ENCODE peak calls at places on chromosome 12, in ten cellular contexts. F, X, L, Q, N, M, T, Z, K and A are unnamed samples.

GRCh38 chr12:74441872-74442271 is 95.8 kb upstream of the ATXN7L3B start:
- DNase-seq in F (no peak), X (no peak), L (no peak), Q (no peak), N (no peak), M (no peak), T (no peak), Z (no peak), K (no peak), A (no peak)

GRCh38 chr12:117444781-117445180 is 83.4 kb upstream of the NOS1 start:
- DNase-seq in F (no peak), X (no peak), L (no peak), Q (no peak), N (no peak), M (no peak), T (no peak), Z (no peak), K (no peak), A (no peak)

GRCh38 chr12:94571556-94571955 is 78.8 kb downstream of the TMCC3 start:
- DNase-seq in F (no peak), X (no peak), L (no peak), Q (no peak), N (no peak), M (no peak), T (no peak), Z (no peak), K (no peak), A (no peak)

GRCh38 chr12:71447691-71448660 is 8.4 kb downstream of the LGR5 start:
- DNase-seq in F (no peak), X (no peak), L (no peak), Q (no peak), N (no peak), M (no peak), T (no peak), Z (no peak), K (no peak), A (no peak)

GRCh38 chr12:11797317-11797913 is 147.9 kb downstream of the ETV6 start:
- DNase-seq in F (no peak), X (no peak), L (no peak), Q (no peak), N (no peak), M (no peak), T (no peak), Z (no peak), K (no peak), A (peak; percentile 81)

GRCh38 chr12:57129311-57130288 is 1.3 kb downstream of the LRP1 start:
- DNase-seq in F (no peak), X (no peak), L (no peak), Q (no peak), N (no peak), M (no peak), T (no peak), Z (no peak), K (peak; percentile 69), A (peak; percentile 72)

GRCh38 chr12:80679346-80680131 is 27.9 kb upstream of the MYF6 start:
- DNase-seq in F (no peak), X (no peak), L (no peak), Q (no peak), N (no peak), M (no peak), T (no peak), Z (no peak), K (no peak), A (no peak)

GRCh38 chr12:55681142-55682077 is 26.3 kb downstream of the ITGA7 start:
- DNase-seq in F (no peak), X (peak; percentile 7), L (no peak), Q (no peak), N (peak; percentile 54), M (peak; percentile 41), T (no peak), Z (no peak), K (peak; percentile 81), A (peak; percentile 85)

GRCh38 chr12:93197067-93197593 is 180.6 kb upstream of the NUDT4 start:
- DNase-seq in F (no peak), X (no peak), L (no peak), Q (no peak), N (no peak), M (no peak), T (no peak), Z (no peak), K (no peak), A (no peak)

GRCh38 chr12:88411689-88412088 is 168.6 kb downstream of the KITLG start:
- DNase-seq in F (no peak), X (no peak), L (no peak), Q (no peak), N (no peak), M (no peak), T (no peak), Z (no peak), K (no peak), A (no peak)

GRCh38 chr12:42109031-42109430 is 35.6 kb downstream of the GXYLT1 start:
- DNase-seq in F (no peak), X (no peak), L (no peak), Q (no peak), N (no peak), M (no peak), T (no peak), Z (no peak), K (no peak), A (no peak)